ENCODE peak calls at places on chromosomes 3 and 15, in seven cellular contexts. M, L, Z, W, B, A and Q are unnamed samples.

GRCh38 chr15:46293550-46293949 is 658.7 kb downstream of the SQOR start:
- DNase-seq in W (no peak), B (no peak), L (no peak), M (no peak), Z (peak), A (no peak), Q (no peak)

GRCh38 chr15:31130576-31131237 is 29.2 kb upstream of the TRPM1 start:
- DNase-seq in W (no peak), Z (no peak), B (no peak), L (no peak), M (no peak), A (no peak), Q (no peak)

GRCh38 chr3:143535994-143536784 is 312.1 kb downstream of the SLC9A9 start:
- DNase-seq in M (no peak), L (no peak), A (no peak), W (no peak), B (no peak), Z (no peak), Q (no peak)

GRCh38 chr3:13771496-13771895 is 108.4 kb downstream of the WNT7A start:
- DNase-seq in L (no peak), Z (no peak), B (no peak), W (no peak), M (no peak), A (no peak), Q (peak)

GRCh38 chr3:24405057-24405456 is 89.6 kb downstream of the THRB start:
- DNase-seq in W (no peak), M (no peak), L (no peak), Z (no peak), A (no peak), B (no peak), Q (no peak)

GRCh38 chr3:186221733-186222378 is 113.0 kb upstream of the ETV5 start:
- DNase-seq in M (no peak), A (no peak), Z (no peak), W (no peak), B (no peak), L (no peak), Q (no peak)

GRCh38 chr3:103600844-103601243 is 1166.0 kb downstream of the ZPLD1 start:
- DNase-seq in M (no peak), Z (no peak), L (no peak), W (no peak), B (no peak), A (no peak), Q (no peak)

GRCh38 chr3:4680881-4681300 is 187.7 kb downstream of the ITPR1 start:
- DNase-seq in Z (no peak), M (no peak), B (peak), L (no peak), W (no peak), A (no peak), Q (no peak)

GRCh38 chr15:56244237-56244810 is 645 bp upstream of the RFX7 start:
- DNase-seq in L (peak), Z (peak), M (peak), B (peak), A (peak), W (peak), Q (peak)

GRCh38 chr3:31957106-31957505 is 24.0 kb downstream of the OSBPL10 start:
- DNase-seq in A (no peak), L (no peak), B (no peak), M (no peak), W (no peak), Z (no peak), Q (no peak)